ENCODE peak calls at places on chromosomes 1 and 21, in seven cellular contexts. E, O, M, I, S, Q and L are unnamed samples.

GRCh38 chr1:22257286-22258275 is 114.7 kb upstream of the WNT4 start:
- DNase-seq in E (no peak), S (no peak), I (no peak), O (no peak), Q (no peak), M (no peak), L (no peak)

GRCh38 chr21:45769239-45769758 is 125.8 kb downstream of the PCBP3 start:
- DNase-seq in E (no peak), M (no peak), S (no peak), Q (no peak), I (no peak), O (no peak), L (no peak)

GRCh38 chr1:12052997-12053686 is 10.0 kb upstream of the TNFRSF8 start:
- DNase-seq in S (no peak), Q (no peak), I (no peak), E (no peak), O (no peak), M (no peak), L (no peak)

GRCh38 chr21:42193131-42193671 is 25.7 kb upstream of the ABCG1 start:
- DNase-seq in S (peak), E (no peak), M (peak), I (no peak), Q (no peak), O (peak), L (no peak)

GRCh38 chr1:15469836-15470495 is 5.9 kb upstream of the CELA2B start:
- DNase-seq in E (no peak), O (peak), I (no peak), M (no peak), S (no peak), Q (no peak), L (no peak)

GRCh38 chr21:17454315-17455027 is 58.4 kb upstream of the CXADR start:
- DNase-seq in E (peak), M (no peak), I (peak), O (peak), Q (peak), S (peak), L (no peak)

GRCh38 chr1:155962599-155963211 is 15.6 kb downstream of the ARHGEF2 start:
- DNase-seq in E (no peak), Q (no peak), S (no peak), O (no peak), M (no peak), I (no peak), L (no peak)

GRCh38 chr1:225776294-225776693 is 1.3 kb upstream of the SRP9 start:
- DNase-seq in E (no peak), S (no peak), I (no peak), M (no peak), Q (no peak), O (no peak), L (no peak)

GRCh38 chr21:42581676-42582371 is 68.2 kb downstream of the SLC37A1 start:
- DNase-seq in S (no peak), I (no peak), Q (no peak), E (no peak), M (no peak), O (no peak), L (no peak)

GRCh38 chr1:2973661-2974593 is 47.3 kb upstream of the ACTRT2 start:
- DNase-seq in S (no peak), I (no peak), O (no peak), Q (no peak), E (no peak), M (no peak), L (peak)

GRCh38 chr1:167678838-167679237 is 42.9 kb upstream of the MPZL1 start:
- DNase-seq in I (no peak), Q (no peak), E (no peak), O (no peak), S (no peak), M (no peak), L (no peak)

GRCh38 chr1:112718691-112719418 is 3.7 kb upstream of the PPM1J start:
- DNase-seq in M (peak), O (no peak), S (peak), E (peak), I (no peak), Q (no peak), L (peak)

GRCh38 chr1:240935921-240936320 is 324.0 kb upstream of the GREM2 start:
- DNase-seq in O (peak), I (no peak), S (no peak), M (no peak), E (no peak), Q (no peak), L (no peak)

GRCh38 chr1:206734499-206735142 is 36.0 kb upstream of the IL19 start:
- DNase-seq in Q (no peak), S (no peak), I (no peak), O (peak), M (peak), E (peak), L (peak)

DNA sequence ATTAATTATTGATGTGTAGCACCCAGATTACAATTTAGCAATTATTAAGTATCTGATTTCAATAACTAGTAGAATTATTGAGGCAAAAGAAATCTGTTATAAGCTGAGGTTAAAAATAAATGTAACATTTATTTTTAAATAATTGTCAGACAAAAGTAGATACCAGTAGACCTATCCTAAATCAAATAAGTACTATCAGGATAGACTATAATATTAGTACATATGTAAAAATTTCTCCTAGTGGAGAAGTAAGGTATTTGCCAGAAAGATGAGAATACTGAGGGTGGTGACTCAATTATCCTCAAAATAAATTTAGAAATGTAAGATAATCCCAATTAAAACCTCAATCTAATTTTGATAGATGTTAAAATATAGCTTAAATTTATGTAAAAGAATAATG is 377.8 kb upstream of the CHRM3 start:
- DNase-seq in O (no peak), M (no peak), I (no peak), S (no peak), Q (no peak), E (no peak), L (no peak)
- TF ChIP-seq CTCF in O (no peak), M (no peak), I (no peak), S (no peak), Q (no peak), E (peak), L (no peak)

GRCh38 chr1:248871837-248872401 is 13.0 kb upstream of the ZNF692 start:
- DNase-seq in I (no peak), Q (no peak), S (no peak), M (no peak), E (no peak), O (peak), L (no peak)

GRCh38 chr1:248872752-248873408 is 14.0 kb upstream of the ZNF692 start:
- DNase-seq in S (peak), I (no peak), M (peak), Q (peak), O (peak), E (peak), L (no peak)

GRCh38 chr1:248873993-248874671 is 15.2 kb upstream of the ZNF692 start:
- DNase-seq in Q (no peak), S (peak), I (peak), E (peak), M (peak), O (peak), L (peak)

DNA sequence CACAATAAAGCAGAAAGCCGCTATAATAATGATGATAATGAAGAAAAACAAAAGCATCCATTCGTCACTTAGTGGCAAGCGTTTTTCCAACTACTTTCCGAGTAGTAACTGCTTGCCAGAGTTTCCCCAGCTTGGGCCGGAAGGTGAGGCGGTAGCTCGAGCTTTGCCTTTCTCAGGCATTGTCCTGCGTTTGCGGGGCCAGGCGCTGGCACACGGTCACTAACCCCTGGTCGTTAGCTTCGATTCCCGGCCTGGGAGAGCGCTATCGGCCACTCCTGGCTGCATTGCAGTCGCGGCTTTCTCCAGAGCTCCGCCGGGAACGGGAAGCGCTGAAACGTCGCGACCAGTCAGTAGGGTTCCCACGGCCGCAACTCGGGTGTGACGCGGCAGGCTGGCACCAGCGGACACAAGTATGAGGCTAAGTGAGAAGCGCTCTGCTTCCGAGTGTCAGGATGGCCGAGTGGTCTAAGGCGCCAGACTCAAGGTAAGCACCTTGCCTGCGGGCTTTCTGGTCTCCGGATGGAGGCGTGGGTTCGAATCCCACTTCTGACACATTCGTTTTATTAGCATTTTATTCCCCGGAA is 14.6 kb upstream of the ZNF692 start:
- DNase-seq in Q (peak), E (peak), S (peak), O (peak), I (peak), M (peak), L (peak)
- TF ChIP-seq CTCF in Q (no peak), E (no peak), S (peak), O (peak), I (no peak), M (no peak), L (no peak)

GRCh38 chr1:89615676-89616598 is 17.0 kb upstream of the LRRC8C start:
- DNase-seq in I (no peak), S (no peak), O (peak), M (no peak), E (peak), Q (no peak), L (no peak)
- TF ChIP-seq CTCF in I (peak), S (peak), O (peak), M (no peak), E (peak), Q (peak), L (peak)

DNA sequence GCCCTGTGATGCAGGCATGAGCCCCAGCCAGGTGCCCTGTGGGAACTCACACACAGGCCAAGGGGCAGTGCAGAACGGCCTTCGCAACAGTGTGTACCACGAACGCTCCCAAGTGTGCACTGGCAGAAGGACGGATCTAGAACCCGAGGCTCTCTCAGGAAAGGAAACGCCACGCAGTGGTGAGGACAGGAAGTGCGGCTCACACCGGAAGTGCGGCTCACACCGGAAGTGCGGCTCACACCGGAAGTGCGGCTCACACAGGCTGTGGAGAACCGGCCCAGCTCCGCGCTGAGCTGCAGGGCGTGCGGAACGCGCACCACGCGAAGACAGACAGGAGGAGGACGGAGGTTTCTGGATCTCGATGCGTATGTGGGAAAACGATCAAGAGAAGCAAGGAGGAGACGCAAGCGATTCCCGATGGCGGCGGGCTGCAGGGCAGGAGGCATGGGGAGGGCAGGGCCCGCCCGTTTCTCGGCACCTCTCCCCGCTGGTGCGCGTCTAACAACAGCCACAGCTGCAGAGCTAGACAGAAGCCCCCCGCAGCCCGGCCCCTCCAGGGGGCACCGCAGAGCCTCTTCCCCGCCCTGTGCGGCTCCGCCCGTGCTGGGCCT is 35.9 kb upstream of the TMEM52 start:
- DNase-seq in M (no peak), S (no peak), I (no peak), O (peak), E (no peak), Q (no peak), L (no peak)
- TF ChIP-seq CTCF in M (no peak), S (peak), I (no peak), O (peak), E (peak), Q (no peak), L (peak)

GRCh38 chr1:9863371-9863770 is 39.6 kb upstream of the CLSTN1 start:
- DNase-seq in E (no peak), Q (no peak), M (no peak), S (no peak), O (no peak), I (no peak), L (no peak)

GRCh38 chr1:9858293-9859035 is 34.7 kb upstream of the CLSTN1 start:
- DNase-seq in I (no peak), Q (no peak), S (no peak), M (no peak), E (no peak), O (no peak), L (no peak)

GRCh38 chr1:9860887-9861286 is 37.1 kb upstream of the CLSTN1 start:
- DNase-seq in S (no peak), Q (no peak), I (no peak), O (peak), M (no peak), E (no peak), L (no peak)

GRCh38 chr1:9859252-9860014 is 35.7 kb upstream of the CLSTN1 start:
- DNase-seq in Q (no peak), M (no peak), E (no peak), O (no peak), I (no peak), S (no peak), L (no peak)

DNA sequence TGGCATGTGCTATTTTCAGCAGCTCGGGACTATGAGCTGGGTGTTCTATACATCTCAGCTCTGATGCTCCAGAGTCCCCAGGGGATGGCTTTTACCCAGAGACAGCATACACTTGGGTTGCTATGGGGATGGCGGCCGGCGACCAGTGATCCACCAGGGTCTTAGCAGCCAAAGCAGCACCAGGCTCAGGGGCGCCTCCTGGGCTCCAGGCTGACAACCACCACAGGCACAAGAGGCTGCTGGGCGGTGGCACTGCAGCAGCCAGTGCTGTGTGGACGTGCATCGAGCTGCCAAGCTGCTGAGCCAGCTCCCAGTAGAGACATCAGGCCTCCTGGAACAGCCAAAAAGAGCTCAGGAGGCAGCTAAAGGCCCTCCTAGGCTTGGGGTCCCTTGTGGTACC is 37.6 kb upstream of the CLSTN1 start:
- DNase-seq in S (no peak), E (no peak), I (no peak), Q (no peak), M (no peak), O (peak), L (no peak)
- TF ChIP-seq CTCF in S (no peak), E (no peak), I (no peak), Q (no peak), M (no peak), O (peak), L (no peak)

GRCh38 chr1:36149237-36149972 is at the start of gene TRAPPC3:
- DNase-seq in E (peak), Q (peak), I (peak), S (peak), O (peak), M (peak), L (peak)
- TF ChIP-seq CTCF in E (peak), Q (peak), I (peak), S (peak), O (peak), M (peak), L (peak)

DNA sequence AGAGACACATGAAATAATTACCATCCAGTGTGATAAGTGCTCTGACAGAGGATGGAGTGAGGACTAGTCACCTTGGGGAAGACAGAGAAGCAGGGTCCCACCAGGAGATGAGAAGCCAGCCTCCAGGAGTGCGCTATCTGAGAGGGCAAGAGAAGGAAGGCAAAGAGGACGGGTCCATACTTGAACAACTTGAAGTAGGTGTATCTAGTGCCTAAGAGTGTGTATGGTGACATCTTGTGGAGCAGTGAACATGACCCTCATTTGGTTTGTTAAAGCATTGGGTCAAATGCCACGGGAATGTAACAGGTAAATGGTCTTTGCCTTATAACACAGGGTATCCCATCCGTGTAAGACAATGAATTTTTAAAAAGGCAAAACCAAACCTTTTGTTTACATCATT is 39.8 kb downstream of the MRPL39 start:
- DNase-seq in S (no peak), E (no peak), Q (no peak), I (no peak), M (no peak), O (no peak), L (no peak)
- TF ChIP-seq CTCF in S (no peak), E (no peak), Q (no peak), I (no peak), M (no peak), O (peak), L (no peak)

GRCh38 chr1:82506970-82507369 is 706.2 kb downstream of the ADGRL2 start:
- DNase-seq in S (no peak), O (no peak), E (no peak), Q (no peak), I (no peak), M (no peak), L (no peak)

GRCh38 chr1:82503805-82504204 is 703.1 kb downstream of the ADGRL2 start:
- DNase-seq in M (no peak), S (no peak), I (peak), E (no peak), O (no peak), Q (no peak), L (no peak)
- TF ChIP-seq CTCF in M (no peak), S (no peak), I (no peak), E (no peak), O (no peak), Q (no peak), L (no peak)

DNA sequence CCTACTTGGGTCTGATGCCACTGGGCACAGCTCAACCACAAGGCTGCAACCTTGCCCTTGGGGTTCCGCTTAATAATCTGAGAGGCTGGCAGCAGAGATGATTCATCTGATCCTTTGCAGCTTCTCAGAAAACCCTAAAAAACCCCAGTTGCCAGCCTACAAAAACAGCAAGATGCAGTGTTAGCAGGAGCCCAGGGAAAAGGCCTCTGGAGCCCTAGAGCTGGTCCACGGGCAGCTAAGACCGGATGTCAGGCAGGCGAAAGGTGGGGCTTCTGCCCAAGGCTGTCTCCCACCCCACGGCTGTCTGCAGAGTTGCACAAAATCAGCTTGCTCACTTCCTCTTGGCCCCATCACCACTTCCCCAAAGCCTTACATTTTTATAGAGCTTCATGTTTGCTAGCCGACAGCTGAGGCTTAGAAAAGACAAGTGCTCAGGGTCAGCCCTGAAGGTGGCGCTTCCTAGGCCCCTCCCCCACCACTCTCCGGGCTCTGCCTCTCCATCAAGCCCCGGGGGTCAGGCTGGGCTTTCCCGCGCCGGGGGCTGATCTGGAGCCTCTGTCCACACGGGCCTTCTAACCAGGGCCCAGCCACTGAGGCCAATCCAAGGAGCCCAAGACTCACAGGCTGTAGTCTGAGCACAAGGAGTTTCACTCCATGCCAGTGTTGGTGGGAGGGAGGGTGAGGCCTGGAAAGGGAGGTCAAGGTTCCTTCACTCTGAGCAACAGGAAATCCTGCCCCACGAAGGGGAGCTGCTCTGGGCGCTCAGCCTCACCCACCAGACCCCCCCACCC is 4.2 kb upstream of the ADORA3 start:
- DNase-seq in E (peak), O (peak), S (peak), M (peak), Q (no peak), I (peak), L (peak)
- TF ChIP-seq CTCF in E (no peak), O (peak), S (peak), M (no peak), Q (peak), I (peak), L (no peak)